ENCODE peak calls at places on chromosomes 7 and 10, in four cellular contexts. J is OCI-LY7, V is GM23338, B is SK-N-SH. W is an unnamed sample.
A peak's percentile ranks its signal among the peaks of the same experiment; 100 is the strongest.

GRCh38 chr10:74598891-74599566 is 227.4 kb upstream of the KAT6B start:
- DNase-seq in J (no peak), V (no peak), B (no peak), W (no peak)

GRCh38 chr7:37341033-37341630 is 107.5 kb downstream of the ELMO1 start:
- DNase-seq in J (peak; percentile 44), V (no peak), B (no peak), W (peak; percentile 75)

GRCh38 chr10:123945506-123945905 is 53.9 kb upstream of the CPXM2 start:
- DNase-seq in J (peak; percentile 63), V (peak; percentile 64), B (no peak), W (peak; percentile 72)

GRCh38 chr7:92631067-92631829 is 41.1 kb upstream of the FAM133B start:
- DNase-seq in J (no peak), V (no peak), B (no peak), W (no peak)

GRCh38 chr10:46524471-46525176 is 31.8 kb downstream of the GPRIN2 start:
- DNase-seq in J (no peak), V (no peak), B (peak; percentile 46), W (no peak)

GRCh38 chr7:150435390-150436073 is 14.9 kb upstream of the GIMAP8 start:
- DNase-seq in J (peak; percentile 86), V (no peak), B (no peak), W (no peak)

GRCh38 chr7:152760384-152761115 is 998 bp downstream of the ACTR3B start:
- DNase-seq in J (no peak), V (peak; percentile 20), B (peak; percentile 31), W (peak; percentile 70)

GRCh38 chr10:117140525-117140902 is 2.4 kb upstream of the VAX1 start:
- DNase-seq in J (no peak), V (peak; percentile 62), B (no peak), W (no peak)

GRCh38 chr10:80186364-80187012 is 18.8 kb downstream of the ANXA11 start:
- DNase-seq in J (peak; percentile 57), V (no peak), B (no peak), W (no peak)

GRCh38 chr7:90717286-90718060 is 121.4 kb downstream of the CDK14 start:
- DNase-seq in J (no peak), V (no peak), B (no peak), W (peak; percentile 54)

GRCh38 chr10:16843252-16843870 is 26.1 kb upstream of the RSU1 start:
- DNase-seq in J (peak; percentile 80), V (peak; percentile 95), B (peak; percentile 34), W (peak; percentile 88)

GRCh38 chr7:8305625-8306388 is 43.8 kb upstream of the ICA1 start:
- DNase-seq in J (no peak), V (no peak), B (no peak), W (peak; percentile 25)

GRCh38 chr7:157932498-157933218 is 595.9 kb downstream of the DNAJB6 start:
- DNase-seq in J (no peak), V (no peak), B (no peak), W (peak; percentile 56)

GRCh38 chr7:127383123-127383835 is 9.2 kb downstream of the ZNF800 start:
- DNase-seq in J (no peak), V (peak; percentile 19), B (no peak), W (no peak)

GRCh38 chr10:113992601-113993011 is 51.1 kb upstream of the ADRB1 start:
- DNase-seq in J (no peak), V (no peak), B (no peak), W (no peak)

GRCh38 chr7:99772565-99772964 is 11.4 kb downstream of the CYP3A4 start:
- DNase-seq in J (no peak), V (no peak), B (no peak), W (no peak)

GRCh38 chr10:52213511-52213831 is 100.6 kb upstream of the DKK1 start:
- DNase-seq in J (no peak), V (peak; percentile 71), B (no peak), W (no peak)

GRCh38 chr7:129095258-129095657 is 40.3 kb upstream of the TNPO3 start:
- DNase-seq in J (peak; percentile 92), V (no peak), B (no peak), W (peak; percentile 71)

GRCh38 chr7:86991844-86992243 is 67.6 kb downstream of the ELAPOR2 start:
- DNase-seq in J (no peak), V (no peak), B (no peak), W (no peak)

GRCh38 chr7:45237788-45238461 is 80.3 kb downstream of the RAMP3 start:
- DNase-seq in J (no peak), V (no peak), B (no peak), W (no peak)

GRCh38 chr10:10528563-10528910 is 489.1 kb upstream of the CELF2 start:
- DNase-seq in J (no peak), V (no peak), B (no peak), W (no peak)

GRCh38 chr7:131109011-131109756 is 218.5 kb upstream of the MKLN1 start:
- DNase-seq in J (no peak), V (no peak), B (no peak), W (peak; percentile 63)

GRCh38 chr10:58464956-58465355 is 47.7 kb upstream of the BICC1 start:
- DNase-seq in J (no peak), V (peak; percentile 67), B (no peak), W (no peak)
- H2AFZ ChIP-seq in J (no peak overlapping the region), V (peak overlapping the region; percentile 81), B (no peak overlapping the region), W (no peak overlapping the region)

DNA sequence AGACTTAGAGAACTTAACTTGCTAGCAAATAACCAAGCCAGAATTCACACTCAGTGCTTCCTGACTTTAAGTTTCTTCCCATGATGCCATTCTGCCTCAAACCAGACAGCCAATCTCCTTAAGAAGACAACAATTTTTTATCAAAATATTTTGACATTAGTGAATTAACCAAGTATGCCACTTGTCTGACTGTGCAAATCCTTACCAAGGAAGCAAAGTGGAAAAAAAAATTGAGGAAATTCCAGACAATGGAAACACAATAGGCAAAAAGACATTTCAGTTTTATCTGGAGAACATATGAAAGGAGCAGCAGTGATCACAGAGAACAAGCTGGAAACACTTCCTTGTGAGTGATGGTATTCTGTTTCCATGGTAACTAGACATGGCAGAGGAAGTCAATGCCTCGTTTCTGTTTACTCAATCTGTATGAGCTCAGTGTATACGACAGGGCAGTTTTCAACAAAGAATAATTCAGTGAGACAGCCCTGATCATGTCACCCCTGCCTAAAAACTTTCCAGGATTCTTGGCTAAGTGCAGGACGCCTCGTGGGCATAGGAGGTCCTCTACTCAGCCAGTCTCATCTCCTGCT is 114.2 kb downstream of the DYNC1I1 start:
- DNase-seq in J (no peak), V (peak; percentile 54), B (no peak), W (no peak)
- H3K4me2 ChIP-seq in J (no peak overlapping the region), V (no peak overlapping the region), B (no peak overlapping the region), W (no peak overlapping the region)

DNA sequence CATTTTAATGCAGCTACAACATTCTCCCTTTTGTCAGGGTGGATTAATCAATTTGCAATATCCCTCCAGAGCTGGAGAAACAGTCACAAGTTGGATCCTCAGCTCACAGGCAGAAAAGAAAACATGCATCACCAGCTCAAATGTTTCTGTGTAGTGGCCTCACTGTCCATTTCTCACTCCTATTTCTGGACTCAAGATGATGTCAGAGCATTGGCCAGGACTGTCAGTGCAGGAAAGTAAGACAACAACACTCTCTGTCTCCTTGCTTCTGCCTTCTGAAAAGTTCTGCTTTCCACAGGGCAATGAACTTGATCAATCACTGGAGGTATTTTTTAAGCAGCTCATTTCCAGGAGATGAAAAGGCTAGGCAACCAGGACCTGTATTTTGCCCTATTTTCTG is 8.2 kb upstream of the SVIL start:
- DNase-seq in J (no peak), V (no peak), B (no peak), W (no peak)
- H2AFZ ChIP-seq in J (no peak overlapping the region), V (no peak overlapping the region), B (no peak overlapping the region), W (no peak overlapping the region)

GRCh38 chr7:29808075-29808786 is 1.9 kb downstream of the WIPF3 start:
- DNase-seq in J (no peak), V (no peak), B (no peak), W (no peak)

GRCh38 chr7:29806793-29807178 is 478 bp downstream of the WIPF3 start:
- DNase-seq in J (no peak), V (peak; percentile 51), B (peak; percentile 86), W (no peak)

GRCh38 chr7:29806131-29806792 is at the start of gene WIPF3:
- DNase-seq in J (no peak), V (peak; percentile 82), B (peak; percentile 90), W (no peak)

GRCh38 chr7:29805031-29805430 is 1.3 kb upstream of the WIPF3 start:
- DNase-seq in J (no peak), V (no peak), B (no peak), W (no peak)

GRCh38 chr7:29807179-29807841 is 1.0 kb downstream of the WIPF3 start:
- DNase-seq in J (no peak), V (peak; percentile 75), B (peak; percentile 55), W (no peak)
- H3K4me2 ChIP-seq in J (no peak overlapping the region), V (peak overlapping the region; percentile 88), B (peak overlapping the region; percentile 73), W (no peak overlapping the region)

DNA sequence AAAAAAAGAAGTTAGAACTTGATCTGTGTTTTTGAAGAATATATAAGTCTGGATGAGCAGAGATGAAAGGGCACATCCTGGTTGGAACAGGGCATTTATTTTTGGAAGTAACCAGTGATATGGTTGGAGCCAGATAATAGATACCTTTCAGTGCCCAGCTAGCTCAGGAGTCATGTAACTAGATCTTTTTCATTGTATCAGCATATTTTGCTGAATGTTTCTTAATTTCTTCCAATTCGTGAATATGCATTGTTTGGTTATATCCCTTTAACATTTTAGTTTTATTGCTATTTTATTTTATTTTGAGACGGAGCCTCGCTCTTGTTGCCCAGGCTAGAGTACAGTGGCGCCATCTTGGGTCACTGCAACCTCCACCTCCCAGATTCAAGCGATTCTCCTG is 81.8 kb downstream of the LCOR start:
- DNase-seq in J (no peak), V (no peak), B (no peak), W (no peak)
- H2AFZ ChIP-seq in J (no peak overlapping the region), V (no peak overlapping the region), B (no peak overlapping the region), W (no peak overlapping the region)

GRCh38 chr10:102150970-102151773 is 1.0 kb upstream of the NOLC1 start:
- DNase-seq in J (no peak), V (no peak), B (no peak), W (no peak)
- H3K4me2 ChIP-seq in J (peak overlapping the region; percentile 60), V (peak overlapping the region; percentile 61), B (peak overlapping the region; percentile 93), W (peak overlapping the region; percentile 56)

DNA sequence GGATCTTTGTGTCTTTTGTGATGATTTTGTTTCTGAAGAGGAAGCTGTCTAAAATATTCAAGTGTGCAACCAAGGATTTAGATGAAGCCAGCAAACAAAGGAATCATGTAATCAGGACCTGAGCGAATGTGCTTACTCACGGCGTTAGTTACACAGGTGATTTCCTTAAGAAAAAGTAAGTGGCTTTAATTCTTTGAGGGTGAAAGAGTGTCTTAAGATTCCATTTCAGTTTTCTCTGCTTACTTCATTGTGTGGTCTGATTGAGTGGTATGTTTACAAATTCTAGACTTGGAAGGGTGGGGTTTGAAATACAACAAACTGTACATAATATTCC is 257.1 kb downstream of the ARHGAP21 start:
- DNase-seq in J (no peak), V (no peak), B (no peak), W (no peak)
- H2AFZ ChIP-seq in J (no peak overlapping the region), V (no peak overlapping the region), B (peak overlapping the region; percentile 71), W (no peak overlapping the region)

GRCh38 chr10:77228559-77228958 is 409.0 kb downstream of the KCNMA1 start:
- DNase-seq in J (no peak), V (no peak), B (no peak), W (no peak)

GRCh38 chr10:77223532-77224460 is 413.8 kb downstream of the KCNMA1 start:
- DNase-seq in J (no peak), V (no peak), B (no peak), W (no peak)

GRCh38 chr10:77226871-77227557 is 410.6 kb downstream of the KCNMA1 start:
- DNase-seq in J (no peak), V (no peak), B (no peak), W (no peak)

GRCh38 chr10:77226434-77226833 is 411.2 kb downstream of the KCNMA1 start:
- DNase-seq in J (no peak), V (no peak), B (no peak), W (no peak)

GRCh38 chr10:77226020-77226419 is 411.6 kb downstream of the KCNMA1 start:
- DNase-seq in J (no peak), V (no peak), B (no peak), W (no peak)
- H3K4me2 ChIP-seq in J (no peak overlapping the region), V (no peak overlapping the region), B (no peak overlapping the region), W (no peak overlapping the region)

W was measured in Karpas-422.